ENCODE peak calls at places on chromosomes 16 and 17, in eight cellular contexts. J, Z, R, A, L, Q, I and N are unnamed samples.

GRCh38 chr17:69574257-69575197 is 160.0 kb downstream of the MAP2K6 start:
- DNase-seq in R (no peak), Z (no peak), I (peak), L (no peak), J (no peak), Q (no peak), A (no peak), N (no peak)

GRCh38 chr16:66524601-66525164 is 25.2 kb downstream of the TK2 start:
- DNase-seq in R (peak), Q (no peak), J (no peak), Z (peak), I (no peak), L (no peak), A (no peak), N (no peak)

GRCh38 chr17:79192503-79193500 is 118.2 kb downstream of the ENGASE start:
- DNase-seq in L (peak), A (no peak), Z (peak), Q (peak), I (no peak), R (peak), J (no peak), N (no peak)

GRCh38 chr17:41975099-41976083 is 8.8 kb downstream of the CNP start:
- DNase-seq in I (no peak), A (peak), L (no peak), Q (no peak), J (no peak), Z (no peak), R (no peak), N (no peak)

GRCh38 chr16:88977028-88977844 is at the start of gene CBFA2T3:
- DNase-seq in L (no peak), Q (no peak), R (peak), J (no peak), A (peak), Z (peak), I (no peak), N (peak)

GRCh38 chr16:58426960-58427359 is 34.7 kb downstream of the GINS3 start:
- DNase-seq in J (no peak), Q (no peak), R (peak), Z (no peak), I (no peak), A (no peak), L (no peak), N (no peak)

GRCh38 chr16:1057252-1057932 is 15.2 kb upstream of the SSTR5 start:
- DNase-seq in I (no peak), Z (peak), Q (peak), J (no peak), A (no peak), R (peak), L (peak), N (no peak)

GRCh38 chr16:50884066-50884860 is 142.4 kb downstream of the CYLD start:
- DNase-seq in J (no peak), Q (no peak), L (peak), A (no peak), R (no peak), Z (peak), I (no peak), N (no peak)

GRCh38 chr17:56833023-56833811 is 503 bp downstream of the C17orf67 start:
- DNase-seq in L (peak), Z (peak), I (peak), A (peak), R (peak), Q (peak), J (peak), N (peak)

GRCh38 chr16:89791278-89791995 is 25.0 kb downstream of the FANCA start:
- DNase-seq in Z (no peak), J (no peak), Q (no peak), L (no peak), A (no peak), I (no peak), R (peak), N (no peak)

GRCh38 chr16:59249049-59249448 is 514.9 kb upstream of the GOT2 start:
- DNase-seq in A (no peak), I (no peak), Z (no peak), R (no peak), J (no peak), L (peak), Q (no peak), N (no peak)

GRCh38 chr17:81167194-81167524 is 1.1 kb upstream of the AATK start:
- DNase-seq in Q (no peak), L (no peak), J (no peak), I (no peak), R (no peak), Z (no peak), A (no peak), N (no peak)

GRCh38 chr16:23874613-23875294 is 39.0 kb downstream of the PRKCB start:
- DNase-seq in J (no peak), Q (no peak), R (no peak), Z (no peak), I (no peak), L (no peak), A (no peak), N (no peak)

GRCh38 chr16:8920676-8921625 is 38.8 kb downstream of the LITAFD start:
- DNase-seq in Z (no peak), I (no peak), R (no peak), Q (no peak), J (no peak), L (no peak), A (no peak), N (no peak)

GRCh38 chr17:67150826-67151225 is 94.2 kb downstream of the HELZ start:
- DNase-seq in A (no peak), Z (no peak), R (no peak), I (no peak), J (no peak), L (no peak), Q (no peak), N (no peak)

GRCh38 chr16:78953526-78953925 is 647.0 kb downstream of the MAF start:
- DNase-seq in I (no peak), J (no peak), R (no peak), Q (no peak), Z (no peak), L (no peak), A (no peak), N (no peak)

GRCh38 chr16:55221836-55222235 is 102.2 kb upstream of the IRX6 start:
- DNase-seq in R (no peak), J (no peak), I (no peak), Z (no peak), A (no peak), Q (no peak), L (no peak), N (no peak)